ENCODE peak calls at places on chromosomes 2 and 18, in seven cellular contexts. P is uterus, V is K562, R is HCT116, A is heart left ventricle, D is transverse colon, W is right lobe of liver. S is an unnamed sample. For H3K4me1, the result is how much of the 10 kb centered on the place peaks cover.

GRCh38 chr2:216221806-216222205 is 112.7 kb downstream of the XRCC5 start:
- DNase-seq in P (no peak), R (no peak), W (no peak), A (no peak), D (no peak), V (no peak), S (no peak)

GRCh38 chr18:35662293-35663062 is 80.9 kb downstream of the GALNT1 start:
- DNase-seq in V (no peak), P (no peak), W (no peak), D (no peak), A (no peak), R (no peak), S (no peak)

GRCh38 chr2:160175169-160176130 is 24.6 kb downstream of the ITGB6 start:
- DNase-seq in P (no peak), R (no peak), A (no peak), V (no peak), W (no peak), D (no peak), S (no peak)

GRCh38 chr2:30701782-30702181 is 105.5 kb downstream of the CAPN13 start:
- DNase-seq in R (no peak), A (no peak), V (no peak), W (no peak), P (no peak), D (no peak), S (no peak)

GRCh38 chr2:130349174-130349573 is 6.5 kb downstream of the IMP4 start:
- DNase-seq in P (no peak), R (no peak), A (no peak), W (no peak), V (no peak), D (no peak), S (no peak)

GRCh38 chr2:127700527-127701192 is 637 bp upstream of the SFT2D3 start:
- DNase-seq in R (peak), D (peak), W (peak), A (peak), P (peak), V (peak), S (peak)

GRCh38 chr2:217314021-217314460 is 454.2 kb upstream of the TNP1 start:
- DNase-seq in W (no peak), D (no peak), P (peak), A (no peak), V (no peak), R (no peak), S (no peak)

GRCh38 chr2:120673571-120674061 is 62.1 kb upstream of the GLI2 start:
- DNase-seq in D (no peak), W (no peak), V (no peak), A (no peak), R (no peak), P (no peak), S (no peak)

GRCh38 chr2:237978058-237978712 is 11.4 kb downstream of the UBE2F start:
- DNase-seq in V (peak), D (no peak), R (no peak), P (no peak), W (no peak), A (no peak), S (peak)

GRCh38 chr2:98771771-98772521 is 41.0 kb upstream of the MGAT4A start:
- DNase-seq in V (no peak), A (no peak), R (no peak), D (no peak), W (no peak), P (no peak), S (no peak)
- TF ChIP-seq POLR2A in V (no peak), A (no peak), R (no peak), D (peak), W (no peak), P (no peak), S (peak)

DNA sequence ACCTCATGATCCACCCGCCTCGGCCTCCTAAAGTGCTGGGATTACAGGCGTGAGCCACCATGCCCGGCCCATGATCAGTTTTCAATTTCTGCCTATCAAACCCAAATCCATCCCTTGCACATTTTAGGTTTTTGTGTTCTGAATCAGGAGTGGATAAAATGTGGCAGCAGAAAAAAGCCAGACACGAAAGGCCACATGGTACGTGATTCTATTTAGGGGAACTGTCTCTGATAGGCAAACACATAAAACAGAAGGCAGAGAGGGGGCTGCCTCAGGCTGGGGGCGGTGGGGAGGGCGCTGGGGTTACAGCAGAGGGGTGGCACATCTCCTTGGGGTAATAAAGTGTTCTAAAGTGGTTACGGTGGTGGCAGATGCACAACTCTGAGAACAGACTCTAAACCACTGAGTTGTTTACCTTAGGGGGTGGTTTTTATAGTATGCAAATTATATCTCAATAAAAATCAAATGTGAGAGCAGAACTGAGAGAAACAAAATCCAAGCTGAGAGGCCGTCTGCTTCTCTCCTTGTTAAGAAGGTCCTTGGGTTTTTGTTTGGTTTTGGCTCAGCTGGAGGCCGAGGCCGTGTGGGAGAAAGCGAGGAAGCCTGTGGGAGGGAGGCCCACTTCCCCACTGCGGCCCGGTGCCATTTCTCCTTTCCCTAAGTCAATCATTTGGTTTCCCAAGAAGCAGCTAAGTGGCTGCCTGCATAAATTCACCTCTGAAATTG is 78.0 kb downstream of the SOWAHC start:
- DNase-seq in R (no peak), V (no peak), A (no peak), P (no peak), W (no peak), D (peak), S (no peak)
- H3K4me1 ChIP-seq in R (under half), V (under half), A (under half), P (under half), W (under half), D (half or more), S (under half)

GRCh38 chr2:98508690-98509054 is 64.0 kb downstream of the INPP4A start:
- DNase-seq in R (no peak), V (peak), W (peak), A (no peak), D (peak), P (peak), S (no peak)
- H3K27ac ChIP-seq in R (no peak), V (peak), W (no peak), A (peak), D (peak), P (peak), S (no peak)

DNA sequence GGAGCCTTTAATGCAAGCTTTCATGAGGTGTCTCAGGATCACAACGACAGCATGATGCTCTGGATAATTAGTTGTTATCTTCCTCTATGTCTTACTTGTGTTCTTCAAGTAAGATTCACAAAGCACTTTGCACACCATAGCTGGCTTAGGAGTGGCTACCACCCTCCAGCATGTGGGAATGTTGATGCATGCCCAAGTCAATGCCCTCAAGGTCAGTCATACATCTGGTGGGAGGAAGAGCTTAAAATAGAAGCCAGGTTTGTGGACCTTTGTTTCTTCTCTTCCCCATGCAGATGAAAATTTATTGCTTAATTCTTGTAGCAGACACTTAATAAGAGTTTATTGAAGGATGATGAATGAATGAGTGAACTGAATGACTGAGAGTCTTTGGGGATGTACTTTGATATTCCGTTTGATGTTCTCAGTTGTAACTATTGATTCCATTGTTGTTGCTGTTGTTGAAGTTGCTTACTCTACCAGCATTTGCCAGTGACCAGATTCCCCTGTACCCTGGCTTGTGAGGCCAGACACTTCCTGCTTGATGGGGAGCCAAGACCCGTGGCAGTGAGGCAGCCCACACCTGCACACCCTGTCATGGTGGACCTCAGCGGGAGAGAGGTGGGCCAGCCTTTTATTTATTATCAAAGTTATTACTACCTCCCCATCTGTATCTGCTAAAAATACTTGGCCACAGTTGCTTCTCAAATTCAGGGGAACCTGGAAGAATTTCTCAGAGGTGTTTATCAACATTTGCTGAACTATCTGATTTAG is 137.8 kb downstream of the LAMA3 start:
- DNase-seq in D (no peak), P (no peak), A (no peak), R (no peak), W (no peak), V (no peak), S (no peak)
- TF ChIP-seq POLR2A in D (no peak), P (no peak), A (no peak), R (no peak), W (no peak), V (no peak), S (no peak)

DNA sequence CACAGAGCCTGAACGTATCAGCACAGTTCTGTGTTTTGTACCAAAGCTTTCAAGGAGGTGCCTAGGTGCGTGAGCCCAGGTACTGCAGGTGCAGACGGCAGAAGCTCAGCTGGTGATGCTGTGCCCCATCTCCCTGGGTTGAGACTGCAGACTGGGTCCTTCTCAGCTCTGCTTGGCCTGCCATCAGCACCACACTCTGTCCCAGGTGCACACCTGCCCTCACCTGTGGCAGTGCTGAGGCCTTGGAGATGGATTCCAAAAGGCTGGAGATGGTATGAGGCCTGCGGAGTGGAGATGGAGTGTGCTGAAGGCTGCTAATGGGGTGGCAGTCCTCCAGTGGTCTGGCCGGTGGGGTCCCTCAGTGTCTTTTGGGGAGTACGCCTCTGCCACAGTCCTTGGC is 9.3 kb downstream of the LDLRAD4 start:
- DNase-seq in P (no peak), D (no peak), V (no peak), W (no peak), R (no peak), A (no peak), S (no peak)
- H3K4me1 ChIP-seq in P (under half), D (under half), V (under half), W (under half), R (under half), A (half or more), S (under half)

DNA sequence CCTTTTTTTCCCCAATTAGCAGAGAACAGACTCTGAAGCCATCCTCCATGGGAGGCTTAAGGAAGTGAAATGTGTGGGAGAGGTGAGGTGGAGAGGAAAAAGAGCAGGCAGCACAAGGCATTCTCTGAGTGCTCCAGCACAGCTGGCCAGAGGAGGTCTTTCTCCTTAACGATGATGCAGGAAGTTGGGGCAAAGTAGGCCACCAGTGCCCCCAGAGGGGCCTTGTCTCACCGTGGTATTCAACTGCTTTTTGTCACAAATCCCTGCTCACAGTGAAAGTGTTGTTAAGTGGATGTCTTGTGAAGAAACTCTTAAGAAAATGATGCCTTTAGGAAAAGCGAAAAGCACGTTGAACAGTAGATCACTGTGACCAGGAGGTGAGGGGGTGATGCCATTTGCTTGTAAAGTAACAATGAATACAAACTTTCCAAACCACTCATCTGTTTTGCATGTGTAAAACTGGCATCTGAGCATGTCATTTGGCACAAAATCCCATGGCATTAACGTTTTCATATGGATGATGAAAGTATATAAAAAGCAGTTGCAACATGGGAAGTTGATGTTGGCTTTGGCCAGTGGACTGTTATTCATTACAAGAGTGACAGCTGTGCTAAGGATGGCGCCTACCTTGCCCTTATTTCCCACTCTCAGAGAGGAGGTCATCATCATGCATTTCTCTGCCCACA is 49.2 kb upstream of the CDC42EP3 start:
- DNase-seq in V (no peak), W (no peak), R (no peak), D (no peak), A (no peak), P (no peak), S (no peak)
- H3K27ac ChIP-seq in V (no peak), W (no peak), R (no peak), D (no peak), A (no peak), P (no peak), S (no peak)

S was measured in body of pancreas.